ENCODE peak calls at places on chromosomes 11 and 22, in five cellular contexts. T, C, H, V and U are unnamed samples.

GRCh38 chr11:2096919-2097301 is 42.3 kb downstream of the IGF2 start:
- DNase-seq in T (no peak), C (no peak), H (no peak), V (no peak), U (no peak)

GRCh38 chr11:44744160-44744559 is 17.4 kb downstream of the TSPAN18 start:
- DNase-seq in T (no peak), C (no peak), H (no peak), V (no peak), U (no peak)

GRCh38 chr11:103525069-103525468 is 415.8 kb downstream of the DYNC2H1 start:
- DNase-seq in T (no peak), C (no peak), H (no peak), V (peak), U (no peak)

GRCh38 chr11:65590240-65590738 is 5.3 kb downstream of the KCNK7 start:
- DNase-seq in T (no peak), C (no peak), H (no peak), V (no peak), U (no peak)

GRCh38 chr11:92852946-92853345 is 116.5 kb upstream of the MTNR1B start:
- DNase-seq in T (no peak), C (no peak), H (no peak), V (peak), U (no peak)

GRCh38 chr11:105609832-105610781 is at the start of gene GRIA4:
- DNase-seq in T (no peak), C (no peak), H (no peak), V (no peak), U (no peak)

GRCh38 chr11:15696069-15696468 is 581.3 kb downstream of the INSC start:
- DNase-seq in T (no peak), C (no peak), H (no peak), V (no peak), U (no peak)

GRCh38 chr11:65501005-65501529 is 2.2 kb downstream of the MALAT1 start:
- DNase-seq in T (no peak), C (no peak), H (no peak), V (no peak), U (no peak)

GRCh38 chr11:11510939-11511338 is 110.9 kb downstream of the GALNT18 start:
- DNase-seq in T (no peak), C (no peak), H (no peak), V (peak), U (no peak)

GRCh38 chr11:61026121-61027031 is 54.9 kb downstream of the CD6 start:
- DNase-seq in T (peak), C (peak), H (peak), V (no peak), U (no peak)

GRCh38 chr11:73404048-73404447 is 27.8 kb downstream of the RELT start:
- DNase-seq in T (no peak), C (no peak), H (no peak), V (peak), U (no peak)

GRCh38 chr11:113148652-113149051 is 165.7 kb upstream of the TTC12 start:
- DNase-seq in T (no peak), C (no peak), H (no peak), V (no peak), U (no peak)

GRCh38 chr22:38148252-38148651 is 33.4 kb downstream of the PLA2G6 start:
- DNase-seq in T (no peak), C (no peak), H (no peak), V (peak), U (no peak)

GRCh38 chr11:16809901-16810668 is 71.6 kb downstream of the C11orf58 start:
- DNase-seq in T (no peak), C (no peak), H (no peak), V (peak), U (no peak)

GRCh38 chr22:24583221-24583971 is 9.5 kb downstream of the LRRC75B start:
- DNase-seq in T (no peak), C (no peak), H (no peak), V (no peak), U (no peak)

GRCh38 chr11:103499710-103500340 is 390.6 kb downstream of the DYNC2H1 start:
- DNase-seq in T (no peak), C (no peak), H (no peak), V (no peak), U (no peak)